ENCODE peak calls at places on chromosomes 4 and X, in eight cellular contexts. One of them, this sample, is unnamed.

GRCh38 chr4:121072080-121072835 is at the start of gene NDNF:
- DNase-seq in A172: peak
- DNase-seq in tibial artery: peak
- DNase-seq in activated T-helper 1 cell treated with anti-CD3 and anti-CD28 coated beads, Interleukin-2, amount 50 U/mL, for 16 hours: no peak
- DNase-seq in iPS-NIHi11: peak
- DNase-seq in occipital lobe: no peak
- DNase-seq in neural crest cell: peak
- DNase-seq in retina: peak
- DNase-seq in this sample: no peak

GRCh38 chr4:22997358-22998224 is 304.9 kb downstream of the GBA3 start:
- DNase-seq in neural crest cell: no peak
- DNase-seq in iPS-NIHi11: no peak
- DNase-seq in retina: no peak
- DNase-seq in A172: no peak
- DNase-seq in activated T-helper 1 cell treated with anti-CD3 and anti-CD28 coated beads, Interleukin-2, amount 50 U/mL, for 16 hours: no peak
- DNase-seq in tibial artery: no peak
- DNase-seq in occipital lobe: no peak
- DNase-seq in this sample: no peak

GRCh38 chr4:157911662-157912061 is 261.2 kb downstream of the GASK1B start:
- DNase-seq in occipital lobe: no peak
- DNase-seq in activated T-helper 1 cell treated with anti-CD3 and anti-CD28 coated beads, Interleukin-2, amount 50 U/mL, for 16 hours: no peak
- DNase-seq in iPS-NIHi11: no peak
- DNase-seq in retina: no peak
- DNase-seq in tibial artery: no peak
- DNase-seq in neural crest cell: no peak
- DNase-seq in A172: no peak
- DNase-seq in this sample: no peak

GRCh38 chr4:158624889-158625478 is 46.7 kb downstream of the C4orf46 start:
- DNase-seq in activated T-helper 1 cell treated with anti-CD3 and anti-CD28 coated beads, Interleukin-2, amount 50 U/mL, for 16 hours: no peak
- DNase-seq in A172: peak
- DNase-seq in retina: peak
- DNase-seq in tibial artery: no peak
- DNase-seq in occipital lobe: no peak
- DNase-seq in iPS-NIHi11: peak
- DNase-seq in neural crest cell: peak
- DNase-seq in this sample: peak

GRCh38 chr4:22574880-22575279 is 59.0 kb upstream of the ADGRA3 start:
- DNase-seq in tibial artery: no peak
- DNase-seq in retina: no peak
- DNase-seq in A172: no peak
- DNase-seq in neural crest cell: no peak
- DNase-seq in activated T-helper 1 cell treated with anti-CD3 and anti-CD28 coated beads, Interleukin-2, amount 50 U/mL, for 16 hours: no peak
- DNase-seq in iPS-NIHi11: no peak
- DNase-seq in occipital lobe: no peak
- DNase-seq in this sample: no peak

GRCh38 chr4:27176400-27176799 is 315.8 kb downstream of the STIM2 start:
- DNase-seq in activated T-helper 1 cell treated with anti-CD3 and anti-CD28 coated beads, Interleukin-2, amount 50 U/mL, for 16 hours: no peak
- DNase-seq in tibial artery: no peak
- DNase-seq in occipital lobe: no peak
- DNase-seq in neural crest cell: no peak
- DNase-seq in retina: peak
- DNase-seq in A172: peak
- DNase-seq in iPS-NIHi11: peak
- DNase-seq in this sample: no peak

GRCh38 chr4:85842540-85842939 is 367.6 kb downstream of the ARHGAP24 start:
- DNase-seq in iPS-NIHi11: no peak
- DNase-seq in retina: no peak
- DNase-seq in A172: no peak
- DNase-seq in occipital lobe: peak
- DNase-seq in activated T-helper 1 cell treated with anti-CD3 and anti-CD28 coated beads, Interleukin-2, amount 50 U/mL, for 16 hours: no peak
- DNase-seq in tibial artery: peak
- DNase-seq in neural crest cell: no peak
- DNase-seq in this sample: no peak

GRCh38 chr4:136369073-136369472 is 1163.2 kb downstream of the PCDH18 start:
- DNase-seq in tibial artery: no peak
- DNase-seq in retina: no peak
- DNase-seq in activated T-helper 1 cell treated with anti-CD3 and anti-CD28 coated beads, Interleukin-2, amount 50 U/mL, for 16 hours: no peak
- DNase-seq in A172: peak
- DNase-seq in neural crest cell: no peak
- DNase-seq in occipital lobe: no peak
- DNase-seq in iPS-NIHi11: no peak
- DNase-seq in this sample: no peak

GRCh38 chrX:1534321-1535168 is 2.4 kb downstream of the P2RY8 start:
- DNase-seq in activated T-helper 1 cell treated with anti-CD3 and anti-CD28 coated beads, Interleukin-2, amount 50 U/mL, for 16 hours: peak
- DNase-seq in neural crest cell: no peak
- DNase-seq in occipital lobe: no peak
- DNase-seq in A172: no peak
- DNase-seq in iPS-NIHi11: peak
- DNase-seq in tibial artery: peak
- DNase-seq in retina: no peak
- DNase-seq in this sample: no peak

GRCh38 chr4:103996637-103997036 is 276.9 kb upstream of the TACR3 start:
- DNase-seq in iPS-NIHi11: peak
- DNase-seq in retina: peak
- DNase-seq in neural crest cell: peak
- DNase-seq in A172: peak
- DNase-seq in tibial artery: no peak
- DNase-seq in occipital lobe: peak
- DNase-seq in activated T-helper 1 cell treated with anti-CD3 and anti-CD28 coated beads, Interleukin-2, amount 50 U/mL, for 16 hours: no peak
- DNase-seq in this sample: peak

GRCh38 chr4:94466923-94467322 is 15.2 kb downstream of the PDLIM5 start:
- DNase-seq in activated T-helper 1 cell treated with anti-CD3 and anti-CD28 coated beads, Interleukin-2, amount 50 U/mL, for 16 hours: no peak
- DNase-seq in neural crest cell: no peak
- DNase-seq in A172: no peak
- DNase-seq in iPS-NIHi11: no peak
- DNase-seq in retina: no peak
- DNase-seq in tibial artery: no peak
- DNase-seq in occipital lobe: no peak
- DNase-seq in this sample: no peak

GRCh38 chr4:107818301-107818910 is 6.3 kb upstream of the SGMS2 start:
- DNase-seq in A172: peak
- DNase-seq in occipital lobe: no peak
- DNase-seq in activated T-helper 1 cell treated with anti-CD3 and anti-CD28 coated beads, Interleukin-2, amount 50 U/mL, for 16 hours: no peak
- DNase-seq in retina: no peak
- DNase-seq in iPS-NIHi11: no peak
- DNase-seq in neural crest cell: no peak
- DNase-seq in tibial artery: no peak
- DNase-seq in this sample: no peak

GRCh38 chrX:109880629-109881028 is 122.3 kb upstream of the TMEM164 start:
- DNase-seq in A172: no peak
- DNase-seq in retina: no peak
- DNase-seq in iPS-NIHi11: no peak
- DNase-seq in activated T-helper 1 cell treated with anti-CD3 and anti-CD28 coated beads, Interleukin-2, amount 50 U/mL, for 16 hours: no peak
- DNase-seq in neural crest cell: no peak
- DNase-seq in occipital lobe: no peak
- DNase-seq in tibial artery: no peak
- DNase-seq in this sample: no peak

GRCh38 chrX:140439455-140439854 is 65.4 kb downstream of the SOX3 start:
- DNase-seq in neural crest cell: peak
- DNase-seq in tibial artery: no peak
- DNase-seq in occipital lobe: no peak
- DNase-seq in iPS-NIHi11: peak
- DNase-seq in A172: no peak
- DNase-seq in retina: peak
- DNase-seq in activated T-helper 1 cell treated with anti-CD3 and anti-CD28 coated beads, Interleukin-2, amount 50 U/mL, for 16 hours: no peak
- DNase-seq in this sample: no peak